ENCODE peak calls at places on chromosomes 13 and 19, in four cellular contexts. One of them, this sample, is unnamed.

GRCh38 chr19:47036233-47036651 is 12.2 kb downstream of the TMEM160 start:
- DNase-seq in psoas muscle: no peak
- DNase-seq in epithelial cell of esophagus: peak; percentile 39
- DNase-seq in A549: peak; percentile 59
- DNase-seq in this sample: peak; percentile 62

GRCh38 chr19:44260343-44260681 is 626 bp downstream of the ZNF233 start:
- DNase-seq in A549: no peak
- DNase-seq in epithelial cell of esophagus: no peak
- DNase-seq in psoas muscle: no peak
- DNase-seq in this sample: no peak

GRCh38 chr19:4425531-4425930 is 23.1 kb downstream of the CHAF1A start:
- DNase-seq in psoas muscle: no peak
- DNase-seq in A549: no peak
- DNase-seq in epithelial cell of esophagus: no peak
- DNase-seq in this sample: peak; percentile 15

GRCh38 chr19:38736413-38737280 is 7.6 kb downstream of the CAPN12 start:
- DNase-seq in psoas muscle: peak; percentile 69
- DNase-seq in A549: peak; percentile 83
- DNase-seq in epithelial cell of esophagus: peak; percentile 89
- DNase-seq in this sample: no peak

GRCh38 chr19:47019431-47020041 is at the start of gene NPAS1:
- DNase-seq in A549: no peak
- DNase-seq in epithelial cell of esophagus: no peak
- DNase-seq in psoas muscle: no peak
- DNase-seq in this sample: peak; percentile 53

GRCh38 chr13:112346173-112346898 is 29.8 kb upstream of the SPACA7 start:
- DNase-seq in A549: no peak
- DNase-seq in psoas muscle: no peak
- DNase-seq in epithelial cell of esophagus: no peak
- DNase-seq in this sample: no peak

GRCh38 chr19:4609878-4610511 is 29.3 kb upstream of the TNFAIP8L1 start:
- DNase-seq in epithelial cell of esophagus: no peak
- DNase-seq in A549: no peak
- DNase-seq in psoas muscle: no peak
- DNase-seq in this sample: no peak

GRCh38 chr13:37046062-37046461 is 13.4 kb downstream of the SUPT20H start:
- DNase-seq in psoas muscle: no peak
- DNase-seq in A549: no peak
- DNase-seq in epithelial cell of esophagus: no peak
- DNase-seq in this sample: no peak

GRCh38 chr13:88434953-88435352 is 763.8 kb downstream of the SLITRK5 start:
- DNase-seq in psoas muscle: no peak
- DNase-seq in epithelial cell of esophagus: no peak
- DNase-seq in A549: no peak
- DNase-seq in this sample: no peak

GRCh38 chr19:3370728-3371591 is 4.6 kb downstream of the NFIC start:
- DNase-seq in A549: no peak
- DNase-seq in epithelial cell of esophagus: no peak
- DNase-seq in psoas muscle: peak; percentile 56
- DNase-seq in this sample: no peak

GRCh38 chr13:29702912-29703351 is 107.4 kb upstream of the SLC7A1 start:
- DNase-seq in epithelial cell of esophagus: peak; percentile 95
- DNase-seq in A549: peak; percentile 1
- DNase-seq in psoas muscle: peak; percentile 67
- DNase-seq in this sample: peak; percentile 89

GRCh38 chr13:68190826-68191225 is 960.7 kb upstream of the PCDH9 start:
- DNase-seq in psoas muscle: no peak
- DNase-seq in epithelial cell of esophagus: peak; percentile 97
- DNase-seq in A549: peak; percentile 48
- DNase-seq in this sample: peak; percentile 25

GRCh38 chr13:112438094-112438493 is 61.9 kb downstream of the SPACA7 start:
- DNase-seq in epithelial cell of esophagus: no peak
- DNase-seq in psoas muscle: no peak
- DNase-seq in A549: no peak
- DNase-seq in this sample: no peak

GRCh38 chr19:33227242-33227650 is 1.6 kb upstream of the SLC7A10 start:
- DNase-seq in epithelial cell of esophagus: no peak
- DNase-seq in psoas muscle: peak; percentile 34
- DNase-seq in A549: no peak
- DNase-seq in this sample: no peak

GRCh38 chr19:11856568-11857264 is 8.2 kb downstream of the ZNF439 start:
- DNase-seq in A549: no peak
- DNase-seq in epithelial cell of esophagus: peak; percentile 75
- DNase-seq in psoas muscle: no peak
- DNase-seq in this sample: no peak

GRCh38 chr13:52903320-52903719 is 54.9 kb upstream of the PCDH8 start:
- DNase-seq in epithelial cell of esophagus: no peak
- DNase-seq in A549: no peak
- DNase-seq in psoas muscle: no peak
- DNase-seq in this sample: no peak

GRCh38 chr13:113763254-113763653 is 4.2 kb downstream of the TMEM255B start:
- DNase-seq in A549: no peak
- DNase-seq in psoas muscle: no peak
- DNase-seq in epithelial cell of esophagus: no peak
- DNase-seq in this sample: no peak

GRCh38 chr19:15374796-15375440 is 4.7 kb downstream of the AKAP8 start:
- DNase-seq in A549: no peak
- DNase-seq in psoas muscle: peak; percentile 92
- DNase-seq in epithelial cell of esophagus: no peak
- DNase-seq in this sample: no peak

GRCh38 chr13:100854091-100854490 is 179.5 kb upstream of the TMTC4 start:
- DNase-seq in psoas muscle: no peak
- DNase-seq in epithelial cell of esophagus: no peak
- DNase-seq in A549: no peak
- DNase-seq in this sample: no peak

GRCh38 chr13:46622918-46623256 is 69.9 kb downstream of the LRCH1 start:
- DNase-seq in A549: no peak
- DNase-seq in epithelial cell of esophagus: peak; percentile 25
- DNase-seq in psoas muscle: no peak
- DNase-seq in this sample: peak; percentile 86

GRCh38 chr19:3083964-3084363 is 10.2 kb upstream of the GNA11 start:
- DNase-seq in psoas muscle: no peak
- DNase-seq in epithelial cell of esophagus: no peak
- DNase-seq in A549: no peak
- DNase-seq in this sample: no peak

GRCh38 chr13:25253702-25254101 is 33.6 kb downstream of the MTMR6 start:
- DNase-seq in A549: peak; percentile 1
- DNase-seq in epithelial cell of esophagus: peak; percentile 8
- DNase-seq in psoas muscle: no peak
- DNase-seq in this sample: peak; percentile 18

GRCh38 chr13:50375792-50376191 is 360.5 kb downstream of the KCNRG start:
- DNase-seq in psoas muscle: no peak
- DNase-seq in epithelial cell of esophagus: peak; percentile 69
- DNase-seq in A549: no peak
- DNase-seq in this sample: peak; percentile 84

GRCh38 chr13:44267966-44268365 is 105.7 kb upstream of the SERP2 start:
- DNase-seq in A549: peak; percentile 23
- DNase-seq in psoas muscle: no peak
- DNase-seq in epithelial cell of esophagus: peak; percentile 89
- DNase-seq in this sample: peak; percentile 95

GRCh38 chr19:6161271-6161850 is 25.9 kb downstream of the ACSBG2 start:
- DNase-seq in epithelial cell of esophagus: peak; percentile 5
- DNase-seq in A549: peak; percentile 48
- DNase-seq in psoas muscle: no peak
- DNase-seq in this sample: no peak

GRCh38 chr19:14160017-14160703 is 23.8 kb upstream of the ASF1B start:
- DNase-seq in A549: no peak
- DNase-seq in epithelial cell of esophagus: no peak
- DNase-seq in psoas muscle: no peak
- DNase-seq in this sample: no peak

GRCh38 chr13:60482012-60482411 is 85.0 kb downstream of the TDRD3 start:
- DNase-seq in epithelial cell of esophagus: peak; percentile 17
- DNase-seq in psoas muscle: no peak
- DNase-seq in A549: no peak
- DNase-seq in this sample: no peak

GRCh38 chr13:33326246-33326645 is 40.7 kb upstream of the STARD13 start:
- DNase-seq in epithelial cell of esophagus: no peak
- DNase-seq in A549: no peak
- DNase-seq in psoas muscle: no peak
- DNase-seq in this sample: no peak

GRCh38 chr19:18251587-18252369 is 22.5 kb downstream of the IQCN start:
- DNase-seq in A549: peak; percentile 70
- DNase-seq in epithelial cell of esophagus: peak; percentile 73
- DNase-seq in psoas muscle: peak; percentile 81
- DNase-seq in this sample: peak; percentile 84

GRCh38 chr19:48698046-48698445 is 2.3 kb downstream of the FUT2 start:
- DNase-seq in psoas muscle: no peak
- DNase-seq in epithelial cell of esophagus: peak; percentile 37
- DNase-seq in A549: no peak
- DNase-seq in this sample: peak; percentile 53

GRCh38 chr19:48695743-48696352 is at the start of gene FUT2:
- DNase-seq in psoas muscle: no peak
- DNase-seq in epithelial cell of esophagus: peak; percentile 55
- DNase-seq in A549: no peak
- DNase-seq in this sample: no peak

GRCh38 chr19:48696353-48697010 is 711 bp downstream of the FUT2 start:
- DNase-seq in psoas muscle: no peak
- DNase-seq in epithelial cell of esophagus: peak; percentile 58
- DNase-seq in A549: no peak
- DNase-seq in this sample: peak; percentile 22
- H3K4me3 ChIP-seq in psoas muscle: peak overlapping the region; percentile 45
- H3K4me3 ChIP-seq in epithelial cell of esophagus: peak overlapping the region; percentile 46
- H3K4me3 ChIP-seq in A549: no peak overlapping the region
- H3K4me3 ChIP-seq in this sample: peak overlapping the region; percentile 56

DNA sequence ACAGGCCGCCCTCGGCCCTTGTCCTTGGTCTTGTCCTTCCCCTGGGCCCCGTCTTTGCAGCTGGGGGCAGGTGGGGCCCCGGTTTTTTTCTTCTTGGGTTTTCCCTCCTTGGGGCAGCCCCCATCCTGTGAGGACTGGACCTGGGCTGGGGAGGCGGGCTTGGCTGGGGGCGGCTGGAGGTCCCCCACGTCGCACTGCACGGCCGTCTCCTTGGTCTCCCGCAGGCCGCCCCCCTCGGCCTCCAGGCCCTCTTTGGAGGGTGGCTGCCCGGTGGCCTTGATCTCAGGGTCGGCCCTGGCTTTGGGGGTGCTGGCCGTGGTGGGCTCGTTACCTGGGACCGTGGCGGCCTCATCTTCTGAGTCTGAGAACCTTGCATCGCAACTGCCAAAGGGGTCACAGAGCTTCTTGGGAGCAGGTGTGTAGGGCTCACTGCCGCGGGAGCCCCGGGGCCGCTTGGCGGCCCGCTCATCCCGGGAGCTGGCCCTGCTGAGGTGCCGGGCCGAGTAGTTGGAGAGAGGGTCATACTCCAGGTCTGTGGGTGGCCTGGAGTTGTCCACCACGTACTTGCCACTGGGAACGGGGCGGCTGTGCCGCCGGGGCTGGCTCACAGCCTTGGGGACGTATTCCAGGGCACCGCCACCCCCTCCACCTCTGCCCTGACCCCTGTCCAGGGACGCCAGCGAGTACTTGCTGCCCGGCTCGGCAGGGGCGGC is 15.6 kb upstream of the ATP8B3 start:
- DNase-seq in psoas muscle: no peak
- DNase-seq in A549: no peak
- DNase-seq in epithelial cell of esophagus: no peak
- DNase-seq in this sample: no peak
- H3K4me3 ChIP-seq in psoas muscle: no peak overlapping the region
- H3K4me3 ChIP-seq in A549: no peak overlapping the region
- H3K4me3 ChIP-seq in epithelial cell of esophagus: no peak overlapping the region
- H3K4me3 ChIP-seq in this sample: no peak overlapping the region

DNA sequence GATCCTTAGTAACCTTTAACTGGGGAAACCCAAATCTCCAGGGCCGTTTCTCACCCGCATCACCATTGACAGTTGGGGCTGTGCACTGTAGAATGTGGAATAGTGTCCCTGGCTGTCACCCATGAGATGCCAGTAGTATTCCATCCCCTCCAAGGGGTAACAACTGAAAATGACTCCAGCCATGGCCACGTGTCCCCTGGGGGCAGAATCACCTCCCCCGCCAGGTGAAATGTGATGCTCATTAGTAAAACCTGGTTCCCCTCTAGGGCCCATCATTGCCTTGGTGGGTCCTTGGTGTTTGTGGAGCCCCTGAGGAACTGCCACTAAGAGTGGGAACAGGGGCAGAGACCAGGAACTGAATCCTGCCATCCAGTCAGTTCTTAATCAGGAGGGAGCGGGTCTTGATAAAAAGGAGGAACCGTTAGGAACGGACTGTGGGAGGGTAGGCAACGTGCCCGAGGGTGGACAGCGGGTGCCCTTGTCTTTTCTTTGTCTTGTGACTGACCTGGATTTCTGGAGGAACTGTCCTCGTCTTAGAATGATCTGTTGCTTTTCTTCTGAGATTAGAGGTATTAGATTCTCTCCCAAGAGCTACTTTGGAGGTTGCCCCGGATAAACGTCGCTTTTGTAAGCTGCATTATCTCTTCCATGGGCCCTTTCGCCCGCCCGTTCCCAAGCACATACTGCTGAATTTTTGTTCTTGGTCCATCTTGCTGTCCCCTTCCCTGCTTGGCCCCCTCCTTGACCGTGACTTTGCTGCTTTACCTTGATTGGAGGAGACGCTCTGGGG is 3.5 kb downstream of the MYO9B start:
- DNase-seq in psoas muscle: no peak
- DNase-seq in A549: no peak
- DNase-seq in epithelial cell of esophagus: no peak
- DNase-seq in this sample: no peak
- H3K4me3 ChIP-seq in psoas muscle: peak overlapping the region; percentile 44
- H3K4me3 ChIP-seq in A549: peak overlapping the region; percentile 29
- H3K4me3 ChIP-seq in epithelial cell of esophagus: peak overlapping the region; percentile 39
- H3K4me3 ChIP-seq in this sample: peak overlapping the region; percentile 81

GRCh38 chr13:42751693-42752092 is 29.7 kb upstream of the FAM216B start:
- DNase-seq in A549: no peak
- DNase-seq in psoas muscle: no peak
- DNase-seq in epithelial cell of esophagus: no peak
- DNase-seq in this sample: no peak

GRCh38 chr13:42752731-42753130 is 28.7 kb upstream of the FAM216B start:
- DNase-seq in epithelial cell of esophagus: no peak
- DNase-seq in A549: no peak
- DNase-seq in psoas muscle: no peak
- DNase-seq in this sample: no peak

GRCh38 chr13:42753697-42754096 is 27.7 kb upstream of the FAM216B start:
- DNase-seq in A549: no peak
- DNase-seq in psoas muscle: no peak
- DNase-seq in epithelial cell of esophagus: no peak
- DNase-seq in this sample: no peak

GRCh38 chr13:42747399-42747873 is 33.9 kb upstream of the FAM216B start:
- DNase-seq in A549: peak; percentile 7
- DNase-seq in epithelial cell of esophagus: peak; percentile 95
- DNase-seq in psoas muscle: no peak
- DNase-seq in this sample: peak; percentile 94

DNA sequence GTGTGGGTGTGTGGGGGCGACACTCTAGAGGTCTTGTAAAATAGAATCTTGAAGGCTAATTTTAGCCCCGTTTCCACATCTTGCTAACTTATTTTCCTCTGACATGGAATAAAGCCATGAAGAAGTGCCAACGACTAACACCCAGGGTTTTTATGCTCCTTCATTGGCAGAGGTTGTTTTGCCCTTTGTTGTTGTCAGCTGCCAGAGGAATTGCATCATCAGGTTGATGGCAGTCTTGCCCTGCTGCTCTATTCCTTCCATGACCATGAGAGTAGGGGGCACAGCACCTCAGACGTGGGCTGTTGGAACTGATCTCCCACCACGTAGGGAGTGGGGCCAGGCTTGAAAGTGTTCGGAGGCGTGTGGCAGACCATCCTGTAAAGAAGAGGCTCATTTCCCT is 30.5 kb upstream of the FAM216B start:
- DNase-seq in A549: no peak
- DNase-seq in epithelial cell of esophagus: peak; percentile 9
- DNase-seq in psoas muscle: no peak
- DNase-seq in this sample: no peak
- H3K4me3 ChIP-seq in A549: no peak overlapping the region
- H3K4me3 ChIP-seq in epithelial cell of esophagus: no peak overlapping the region
- H3K4me3 ChIP-seq in psoas muscle: no peak overlapping the region
- H3K4me3 ChIP-seq in this sample: no peak overlapping the region

This sample was measured in adipocyte.